ENCODE peak calls at places on chromosomes 13 and 19, in nine cellular contexts. T is 8988T; P is heart right ventricle; G is CD4-positive, alpha-beta T cell; M is CD4-positive, CD25-positive, alpha-beta regulatory T cell; B is tibial artery; W is activated T-helper 1 cell treated with anti-CD3 and anti-CD28 coated beads, Interleukin-12 subunit alpha, Interleukin-12 subunit beta, Interleukin-2, Interleukin-4 antibody, amounts not matched to agents 30 ng/mL and 10 ng/mL and 1 ng/mL, durations not matched to agents 14 hours and 24 hours and 36 hours; I is left cardiac atrium; C is KBM-7. Q is an unnamed sample.

GRCh38 chr13:111008351-111008750 is 93.5 kb upstream of the ANKRD10 start:
- DNase-seq in T (no peak), P (no peak), G (no peak), M (no peak), B (no peak), W (no peak), I (no peak), C (no peak), Q (no peak)

GRCh38 chr13:75263741-75264407 is 218.1 kb downstream of the TBC1D4 start:
- DNase-seq in T (no peak), P (no peak), G (no peak), M (no peak), B (no peak), W (no peak), I (no peak), C (no peak), Q (no peak)

GRCh38 chr13:51585696-51586095 is 1.4 kb downstream of the WDFY2 start:
- DNase-seq in T (no peak), P (no peak), G (no peak), M (no peak), B (no peak), W (no peak), I (no peak), C (peak; percentile 15), Q (peak; percentile 19)

GRCh38 chr13:76293751-76294150 is 592.5 kb downstream of the KCTD12 start:
- DNase-seq in T (no peak), P (no peak), G (no peak), M (no peak), B (no peak), W (no peak), I (no peak), C (no peak), Q (no peak)

GRCh38 chr13:111644750-111645149 is 324.3 kb downstream of the TEX29 start:
- DNase-seq in T (no peak), P (no peak), G (no peak), M (no peak), B (no peak), W (no peak), I (no peak), C (no peak), Q (no peak)

GRCh38 chr19:33175156-33175782 is 18.9 kb upstream of the LRP3 start:
- DNase-seq in T (no peak), P (no peak), G (no peak), M (no peak), B (no peak), W (no peak), I (no peak), C (no peak), Q (no peak)

GRCh38 chr19:7109678-7110289 is 40.3 kb downstream of the ZNF557 start:
- DNase-seq in T (no peak), P (no peak), G (no peak), M (no peak), B (no peak), W (no peak), I (no peak), C (no peak), Q (no peak)

GRCh38 chr13:32267836-32268439 is 47.2 kb downstream of the ZAR1L start:
- DNase-seq in T (no peak), P (no peak), G (peak; percentile 35), M (peak; percentile 7), B (no peak), W (peak; percentile 10), I (no peak), C (no peak), Q (peak; percentile 9)

GRCh38 chr19:57191141-57192063 is at the start of gene ZNF264:
- DNase-seq in T (peak; percentile 69), P (peak; percentile 95), G (peak; percentile 84), M (peak; percentile 76), B (peak; percentile 86), W (peak; percentile 86), I (peak; percentile 96), C (no peak), Q (peak; percentile 74)

GRCh38 chr13:25169951-25170553 is 2.0 kb downstream of the AMER2 start:
- DNase-seq in T (no peak), P (no peak), G (no peak), M (no peak), B (no peak), W (no peak), I (no peak), C (no peak), Q (no peak)

GRCh38 chr19:35717665-35718344 is at the start of gene KMT2B:
- DNase-seq in T (peak; percentile 100), P (no peak), G (no peak), M (no peak), B (no peak), W (no peak), I (no peak), C (no peak), Q (no peak)

GRCh38 chr13:108496364-108497215 is 132.8 kb upstream of the MYO16 start:
- DNase-seq in T (no peak), P (no peak), G (no peak), M (no peak), B (no peak), W (no peak), I (no peak), C (peak; percentile 34), Q (no peak)

GRCh38 chr13:39536906-39537305 is 66.1 kb downstream of the LHFPL6 start:
- DNase-seq in T (no peak), P (no peak), G (no peak), M (no peak), B (no peak), W (no peak), I (no peak), C (no peak), Q (no peak)

GRCh38 chr19:34236035-34236793 is 18.1 kb upstream of the GARRE1 start:
- DNase-seq in T (no peak), P (no peak), G (no peak), M (no peak), B (no peak), W (no peak), I (no peak), C (no peak), Q (no peak)

GRCh38 chr13:95924389-95924994 is 128.7 kb downstream of the UGGT2 start:
- DNase-seq in T (peak; percentile 28), P (no peak), G (no peak), M (no peak), B (no peak), W (no peak), I (no peak), C (peak; percentile 24), Q (peak; percentile 23)

GRCh38 chr13:76330756-76331155 is 555.4 kb downstream of the KCTD12 start:
- DNase-seq in T (no peak), P (no peak), G (no peak), M (no peak), B (no peak), W (no peak), I (no peak), C (no peak), Q (no peak)

GRCh38 chr13:21216332-21216731 is 39.9 kb downstream of the MRPL57 start:
- DNase-seq in T (no peak), P (no peak), G (no peak), M (no peak), B (no peak), W (no peak), I (no peak), C (no peak), Q (no peak)

Q was measured in Kasumi-1.